ENCODE peak calls at places on chromosomes 11 and 22, in four cellular contexts. C, X, L and I are unnamed samples.

GRCh38 chr11:83554896-83555295 is 268.7 kb upstream of the CCDC90B start:
- DNase-seq in C (no peak), X (no peak), L (no peak), I (no peak)

GRCh38 chr11:76322593-76323341 is 58.2 kb downstream of the THAP12 start:
- DNase-seq in C (no peak), X (no peak), L (no peak), I (no peak)

GRCh38 chr11:44622721-44623258 is 57.3 kb downstream of the CD82 start:
- DNase-seq in C (no peak), X (no peak), L (no peak), I (no peak)

GRCh38 chr11:7558046-7558445 is 44.2 kb downstream of the PPFIBP2 start:
- DNase-seq in C (no peak), X (no peak), L (no peak), I (no peak)

GRCh38 chr11:121082670-121083069 is 18.4 kb upstream of the TECTA start:
- DNase-seq in C (no peak), X (no peak), L (no peak), I (no peak)

GRCh38 chr11:9852465-9852864 is 188.6 kb downstream of the SWAP70 start:
- DNase-seq in C (no peak), X (no peak), L (no peak), I (no peak)

GRCh38 chr11:76638267-76639197 is 32.0 kb downstream of the LRRC32 start:
- DNase-seq in C (no peak), X (no peak), L (no peak), I (no peak)

GRCh38 chr11:69892237-69892985 is 73.2 kb upstream of the FGF3 start:
- DNase-seq in C (peak), X (peak), L (peak), I (no peak)

GRCh38 chr11:3914807-3915206 is 59.3 kb downstream of the STIM1 start:
- DNase-seq in C (no peak), X (no peak), L (no peak), I (no peak)

GRCh38 chr11:86978247-86978646 is 23.1 kb upstream of the FZD4 start:
- DNase-seq in C (no peak), X (no peak), L (no peak), I (no peak)

GRCh38 chr11:128026596-128026995 is 560.8 kb downstream of the ETS1 start:
- DNase-seq in C (peak), X (no peak), L (no peak), I (no peak)

GRCh38 chr11:74019860-74020259 is 11.0 kb upstream of the UCP3 start:
- DNase-seq in C (no peak), X (no peak), L (no peak), I (peak)

GRCh38 chr22:41619979-41620645 is 731 bp downstream of the DESI1 start:
- DNase-seq in C (no peak), X (no peak), L (peak), I (no peak)

GRCh38 chr11:71215372-71215965 is 36.9 kb downstream of the SHANK2 start:
- DNase-seq in C (no peak), X (no peak), L (no peak), I (no peak)

GRCh38 chr22:47862394-47862793 is 1099.9 kb downstream of the TBC1D22A start:
- DNase-seq in C (no peak), X (no peak), L (no peak), I (no peak)

GRCh38 chr11:20058749-20059458 is 101.4 kb downstream of the DBX1 start:
- DNase-seq in C (no peak), X (no peak), L (no peak), I (no peak)

GRCh38 chr11:2911088-2912037 is 17.9 kb downstream of the PHLDA2 start:
- DNase-seq in C (no peak), X (no peak), L (no peak), I (no peak)

GRCh38 chr11:24324211-24324610 is 172.6 kb upstream of the LUZP2 start:
- DNase-seq in C (no peak), X (no peak), L (no peak), I (no peak)

GRCh38 chr22:19615001-19615461 is 90.8 kb upstream of the CLDN5 start:
- DNase-seq in C (no peak), X (no peak), L (no peak), I (no peak)

GRCh38 chr22:49158741-49159564 is 668.7 kb downstream of the BRD1 start:
- DNase-seq in C (no peak), X (no peak), L (no peak), I (no peak)

GRCh38 chr11:64763804-64764611 is 4.2 kb upstream of the PYGM start:
- DNase-seq in C (no peak), X (no peak), L (no peak), I (no peak)

GRCh38 chr22:44448271-44448780 is 49.7 kb downstream of the RTL6 start:
- DNase-seq in C (peak), X (no peak), L (no peak), I (no peak)

GRCh38 chr11:128146926-128147605 is 440.3 kb downstream of the ETS1 start:
- DNase-seq in C (no peak), X (no peak), L (no peak), I (no peak)

GRCh38 chr11:73830261-73830660 is 42.6 kb downstream of the MRPL48 start:
- DNase-seq in C (no peak), X (no peak), L (no peak), I (no peak)

GRCh38 chr11:13462311-13462927 is 603 bp downstream of the BTBD10 start:
- DNase-seq in C (peak), X (peak), L (peak), I (no peak)

GRCh38 chr11:26621147-26621546 is 49.1 kb upstream of the MUC15 start:
- DNase-seq in C (peak), X (no peak), L (no peak), I (no peak)

GRCh38 chr22:19730662-19731360 is 7.5 kb downstream of the GP1BB start:
- DNase-seq in C (peak), X (peak), L (peak), I (no peak)

GRCh38 chr22:44615602-44616180 is 86.3 kb upstream of the PRR5 start:
- DNase-seq in C (no peak), X (no peak), L (no peak), I (no peak)

GRCh38 chr22:24706050-24706449 is 68.5 kb downstream of the PIWIL3 start:
- DNase-seq in C (peak), X (peak), L (peak), I (no peak)

GRCh38 chr11:79290766-79291165 is 150.1 kb downstream of the TENM4 start:
- DNase-seq in C (no peak), X (no peak), L (no peak), I (no peak)

GRCh38 chr11:78567209-78567608 is 7.5 kb downstream of the NARS2 start:
- DNase-seq in C (no peak), X (no peak), L (no peak), I (no peak)

GRCh38 chr22:35152316-35152715 is 86.4 kb downstream of the ISX start:
- DNase-seq in C (no peak), X (no peak), L (no peak), I (no peak)

GRCh38 chr11:48012051-48012391 is 31.7 kb downstream of the PTPRJ start:
- DNase-seq in C (no peak), X (no peak), L (no peak), I (no peak)

GRCh38 chr11:46800177-46800576 is 45.9 kb downstream of the CKAP5 start:
- DNase-seq in C (no peak), X (no peak), L (no peak), I (no peak)

GRCh38 chr22:50695421-50696250 is 23.0 kb downstream of the SHANK3 start:
- DNase-seq in C (no peak), X (no peak), L (no peak), I (no peak)

GRCh38 chr11:128467041-128467440 is 120.3 kb downstream of the ETS1 start:
- DNase-seq in C (no peak), X (no peak), L (no peak), I (no peak)

GRCh38 chr11:64870176-64870892 is 8.1 kb downstream of the EHD1 start:
- DNase-seq in C (no peak), X (peak), L (peak), I (no peak)

GRCh38 chr22:17237031-17237668 is 17.9 kb upstream of the ADA2 start:
- DNase-seq in C (no peak), X (no peak), L (no peak), I (peak)

DNA sequence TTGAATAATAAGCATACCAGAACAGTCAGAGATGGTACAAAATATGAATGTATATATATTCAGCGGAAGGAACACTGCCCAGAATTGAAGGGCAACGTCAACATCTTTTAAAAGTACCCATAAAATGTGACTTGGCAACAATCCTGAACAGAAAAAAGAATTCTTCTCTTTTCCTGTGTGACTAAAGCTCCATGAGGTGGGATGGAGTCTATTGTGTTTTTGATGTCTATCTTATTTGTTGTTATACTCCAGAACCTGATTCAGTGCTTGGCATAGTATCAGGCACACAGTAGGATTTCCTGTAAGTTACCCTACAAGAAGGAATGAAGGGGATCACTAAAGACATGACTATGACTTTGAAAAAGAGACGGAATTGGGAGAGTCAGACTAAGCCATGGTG is 10.3 kb downstream of the LDLRAD3 start:
- DNase-seq in C (no peak), X (no peak), L (no peak), I (no peak)
- TF ChIP-seq KDM1A in C (no peak), X (no peak), L (no peak), I (no peak)

DNA sequence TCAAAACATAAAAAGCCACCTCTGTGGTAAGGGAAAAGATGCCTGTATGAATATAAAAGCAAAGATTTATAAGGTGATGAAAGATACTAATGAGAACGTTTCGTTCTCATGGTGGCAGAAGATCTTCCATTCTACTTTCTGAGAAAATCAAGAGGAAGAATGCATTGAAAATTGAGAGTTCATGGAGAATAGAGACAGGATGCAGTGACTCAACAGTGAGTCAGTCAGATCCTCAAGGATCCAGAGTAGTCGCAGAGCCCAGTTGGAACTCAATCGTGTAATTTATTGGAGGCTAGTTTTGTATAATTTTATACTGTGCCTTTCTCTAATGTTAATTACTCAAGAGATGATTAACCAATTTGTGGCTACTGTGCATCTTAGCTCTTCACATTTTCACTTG is 73.3 kb downstream of the ENTHD1 start:
- DNase-seq in C (peak), X (no peak), L (no peak), I (no peak)
- H3K4me2 ChIP-seq in C (peak), X (no peak), L (no peak), I (no peak)

GRCh38 chr11:67351275-67352005 is 1.9 kb downstream of the POLD4 start:
- DNase-seq in C (peak), X (peak), L (no peak), I (no peak)
- TF ChIP-seq KDM1A in C (no peak), X (no peak), L (no peak), I (no peak)

DNA sequence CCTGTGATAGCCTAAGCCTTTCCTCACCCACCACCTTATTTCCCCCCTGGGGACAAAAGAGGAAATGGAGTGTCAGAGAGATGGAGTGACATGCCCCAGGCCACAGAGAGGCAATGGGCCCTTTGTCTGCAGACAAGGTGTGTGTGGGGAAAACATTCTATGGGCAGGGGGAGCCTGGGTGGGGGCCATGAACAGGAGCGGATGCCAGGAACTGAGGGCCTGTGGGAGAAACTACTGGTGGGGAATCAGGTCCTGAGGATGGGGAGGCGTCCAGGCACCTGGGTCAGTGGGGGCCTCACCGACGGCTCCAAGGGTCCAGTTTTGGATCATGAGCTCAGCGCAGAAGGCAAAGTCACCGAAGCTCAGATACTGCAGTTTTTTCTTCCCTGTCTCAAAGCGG is 3.0 kb downstream of the FIBP start:
- DNase-seq in C (no peak), X (no peak), L (no peak), I (no peak)
- H3K4me2 ChIP-seq in C (no peak), X (no peak), L (no peak), I (no peak)

DNA sequence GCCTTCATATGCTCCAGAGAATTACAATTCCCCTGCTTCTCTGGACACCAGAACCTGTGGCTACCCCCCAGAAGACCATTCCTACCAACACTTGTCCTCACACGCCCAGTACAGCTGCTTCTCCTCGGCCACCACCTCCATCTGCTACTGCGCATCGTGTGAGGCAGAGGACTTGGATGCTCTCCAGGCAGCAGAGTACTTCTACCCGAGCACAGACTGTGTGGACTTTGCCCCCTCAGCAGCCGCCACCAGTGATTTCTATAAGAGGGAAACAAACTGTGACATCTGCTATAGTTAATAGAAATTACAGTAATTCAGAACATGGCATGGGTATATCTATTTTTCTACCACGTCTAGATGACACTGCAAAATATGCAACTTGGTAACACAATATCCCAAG is 9.8 kb downstream of the POU2AF3 start:
- DNase-seq in C (peak), X (no peak), L (peak), I (no peak)
- TF ChIP-seq KDM1A in C (no peak), X (no peak), L (no peak), I (no peak)

GRCh38 chr11:16973565-16973964 is 40.6 kb downstream of the PLEKHA7 start:
- DNase-seq in C (no peak), X (no peak), L (no peak), I (no peak)
- H3K4me2 ChIP-seq in C (no peak), X (no peak), L (no peak), I (no peak)

GRCh38 chr22:27673839-27674238 is 127.7 kb downstream of the MN1 start:
- DNase-seq in C (no peak), X (no peak), L (no peak), I (no peak)
- TF ChIP-seq KDM1A in C (no peak), X (no peak), L (no peak), I (no peak)

DNA sequence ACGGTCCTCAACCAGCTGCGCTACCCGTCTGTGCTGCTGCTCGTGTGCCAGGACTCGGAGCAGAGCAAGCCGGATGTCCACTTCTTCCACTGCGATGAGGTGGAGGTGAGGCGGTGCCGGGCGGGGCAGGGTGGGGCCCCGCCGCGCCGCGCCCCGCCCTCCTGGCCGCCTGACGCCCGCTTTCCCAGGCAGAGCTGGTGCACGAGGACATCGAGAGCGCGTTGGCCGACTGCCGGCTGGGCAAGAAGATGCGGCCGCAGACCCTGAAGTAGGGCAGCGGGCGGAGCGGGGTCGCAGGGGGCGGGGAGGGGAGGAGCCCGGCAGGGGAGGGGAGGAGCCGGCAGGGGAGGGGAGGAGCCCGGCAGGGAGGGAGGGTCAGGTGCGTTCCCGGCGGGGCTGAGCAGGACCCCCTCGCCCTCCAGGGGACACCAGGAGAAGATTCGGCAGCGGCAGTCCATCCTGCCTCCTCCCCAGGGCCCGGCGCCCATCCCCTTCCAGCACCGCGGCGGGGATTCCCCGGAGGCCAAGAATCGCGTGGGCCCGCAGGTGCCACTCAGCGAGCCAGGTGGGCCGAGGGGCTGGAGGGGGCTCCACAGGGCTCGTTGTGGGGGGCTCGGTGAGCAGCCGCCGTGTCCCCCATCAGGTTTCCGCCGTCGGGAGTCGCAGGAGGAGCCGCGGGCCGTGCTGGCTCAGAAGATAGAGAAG is 14.8 kb downstream of the EPS8L2 start:
- DNase-seq in C (no peak), X (peak), L (no peak), I (no peak)
- H3K4me2 ChIP-seq in C (no peak), X (no peak), L (no peak), I (peak)